ENCODE peak calls at places on chromosome 17, in eight cellular contexts. E is GM12865, C is colonic mucosa, J is GM13977, Y is A549, B is lower leg skin, R is lung, M is ovary. T is an unnamed sample.

GRCh38 chr17:36980281-36980761 is 31.6 kb downstream of the AATF start:
- DNase-seq in Y (peak; percentile 28), M (no peak), R (no peak), C (no peak), J (no peak), B (no peak), E (no peak), T (no peak)

GRCh38 chr17:77541995-77542394 is 401.2 kb downstream of the SEC14L1 start:
- DNase-seq in Y (no peak), E (no peak), J (no peak), M (no peak), C (no peak), R (no peak), B (no peak), T (no peak)

GRCh38 chr17:76793775-76794174 is 55.9 kb downstream of the MFSD11 start:
- DNase-seq in B (no peak), E (peak; percentile 57), C (no peak), R (no peak), J (peak; percentile 39), Y (peak; percentile 80), M (no peak), T (no peak)

GRCh38 chr17:43940630-43941029 is 1.6 kb downstream of the PPY start:
- DNase-seq in M (no peak), J (no peak), E (no peak), Y (peak; percentile 58), R (no peak), B (no peak), C (no peak), T (no peak)

GRCh38 chr17:38577244-38577643 is 28.5 kb downstream of the SRCIN1 start:
- DNase-seq in R (no peak), Y (peak; percentile 45), C (no peak), B (no peak), J (no peak), E (no peak), M (no peak), T (no peak)

GRCh38 chr17:77126519-77126918 is 14.2 kb upstream of the SEC14L1 start:
- DNase-seq in Y (peak; percentile 36), R (no peak), E (no peak), C (peak; percentile 71), M (no peak), B (peak; percentile 87), J (no peak), T (no peak)

GRCh38 chr17:859461-860195 is 77.5 kb downstream of the MRM3 start:
- DNase-seq in B (no peak), J (no peak), R (no peak), E (no peak), M (peak; percentile 50), C (no peak), Y (no peak), T (no peak)

GRCh38 chr17:78879679-78880186 is 23.3 kb downstream of the CEP295NL start:
- DNase-seq in R (peak; percentile 58), M (peak; percentile 86), J (no peak), C (peak; percentile 42), B (peak; percentile 93), Y (no peak), E (no peak), T (no peak)

GRCh38 chr17:65797809-65798208 is 236.4 kb upstream of the AXIN2 start:
- DNase-seq in Y (peak; percentile 26), M (no peak), E (peak; percentile 21), C (no peak), R (no peak), J (no peak), B (no peak), T (no peak)

GRCh38 chr17:41308918-41309359 is at the start of gene KRTAP16-1:
- DNase-seq in C (no peak), Y (no peak), B (peak; percentile 83), J (no peak), E (no peak), R (no peak), M (no peak), T (no peak)

GRCh38 chr17:67221062-67221998 is 23.7 kb downstream of the HELZ start:
- DNase-seq in B (no peak), E (peak; percentile 63), Y (peak; percentile 69), M (no peak), C (no peak), R (no peak), J (peak; percentile 34), T (peak; percentile 26)

GRCh38 chr17:61442878-61443474 is 9.2 kb upstream of the TBX4 start:
- DNase-seq in J (no peak), C (no peak), R (no peak), B (no peak), Y (no peak), E (no peak), M (no peak), T (no peak)

GRCh38 chr17:3978421-3979275 is 14.4 kb upstream of the ATP2A3 start:
- DNase-seq in J (no peak), M (no peak), C (peak; percentile 91), E (no peak), Y (no peak), R (no peak), B (no peak), T (no peak)

GRCh38 chr17:40598928-40599627 is 33.8 kb upstream of the CCR7 start:
- DNase-seq in E (peak; percentile 96), M (no peak), J (peak; percentile 59), R (no peak), Y (no peak), C (no peak), B (no peak), T (peak; percentile 74)

GRCh38 chr17:58325289-58325726 is 3.3 kb downstream of the TSPOAP1 start:
- DNase-seq in Y (no peak), E (peak; percentile 26), C (no peak), J (no peak), B (no peak), M (no peak), R (no peak), T (no peak)

GRCh38 chr17:44350733-44351226 is 5.7 kb downstream of the GRN start:
- DNase-seq in C (peak; percentile 74), J (peak; percentile 86), E (peak; percentile 84), B (peak; percentile 93), M (peak; percentile 46), R (peak; percentile 69), Y (peak; percentile 73), T (peak; percentile 84)

GRCh38 chr17:44539664-44540063 is 17.6 kb upstream of the FZD2 start:
- DNase-seq in M (no peak), R (no peak), Y (no peak), J (no peak), B (no peak), C (no peak), E (no peak), T (no peak)

GRCh38 chr17:44997733-44998520 is 29.8 kb upstream of the C1QL1 start:
- DNase-seq in B (no peak), R (no peak), C (no peak), J (no peak), E (no peak), Y (no peak), M (no peak), T (no peak)

GRCh38 chr17:48910370-48910769 is 2.2 kb downstream of the UBE2Z start:
- DNase-seq in C (no peak), M (no peak), Y (no peak), J (no peak), R (no peak), B (no peak), E (no peak), T (no peak)

GRCh38 chr17:5797447-5797846 is 213.1 kb upstream of the NLRP1 start:
- DNase-seq in J (no peak), Y (no peak), R (no peak), M (no peak), C (no peak), E (no peak), B (no peak), T (no peak)

GRCh38 chr17:71118039-71118438 is 948.7 kb downstream of the KCNJ2 start:
- DNase-seq in E (peak; percentile 2), J (no peak), R (no peak), B (no peak), C (no peak), M (no peak), Y (peak; percentile 26), T (no peak)

GRCh38 chr17:7016886-7017826 is 4.7 kb downstream of the RNASEK start:
- DNase-seq in R (no peak), B (no peak), Y (no peak), C (no peak), M (no peak), J (no peak), E (no peak), T (no peak)

DNA sequence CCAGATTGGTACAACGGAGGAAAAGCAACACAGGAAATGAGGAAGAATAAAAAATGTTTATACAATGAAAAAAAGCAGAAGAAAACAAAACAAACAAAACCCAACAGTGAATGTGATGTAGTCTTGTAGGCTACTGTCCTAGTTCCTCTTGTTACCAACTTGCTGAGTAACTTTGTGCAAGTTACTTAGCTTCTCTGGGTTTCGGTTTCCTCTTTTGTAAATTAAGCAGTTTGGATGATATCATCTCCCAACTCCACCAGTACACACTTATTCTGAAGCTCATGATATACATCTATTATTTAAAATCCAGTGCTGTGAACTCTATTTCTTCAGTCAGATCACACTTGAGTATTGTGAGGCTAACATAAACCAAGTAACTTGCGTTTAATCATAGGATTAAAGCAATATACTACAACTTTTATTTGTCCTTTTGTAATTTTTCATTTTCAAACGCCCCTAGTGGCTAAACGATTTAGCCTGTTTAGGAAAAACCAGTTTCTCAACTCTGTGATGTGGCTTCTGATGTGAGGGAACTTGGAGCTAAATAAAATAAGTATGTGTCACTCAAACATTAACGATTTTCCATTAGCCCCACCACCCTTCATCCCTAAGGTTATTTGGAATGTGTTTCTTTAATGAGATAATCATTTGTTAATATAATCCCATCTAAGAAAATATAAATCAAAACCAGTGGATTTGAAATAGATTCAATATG is 1.4 kb upstream of the UNK start:
- DNase-seq in J (peak; percentile 77), B (no peak), C (no peak), R (no peak), M (no peak), Y (peak; percentile 59), E (peak; percentile 87), T (peak; percentile 60)
- TF ChIP-seq CTCF in J (peak; percentile 57), B (no peak), C (peak; percentile 56), R (peak; percentile 42), M (peak; percentile 92), Y (peak; percentile 79), E (peak; percentile 58), T (peak; percentile 53)

GRCh38 chr17:32497431-32498205 is 10.8 kb downstream of the CDK5R1 start:
- DNase-seq in E (no peak), Y (peak; percentile 41), J (no peak), M (no peak), B (peak; percentile 76), R (no peak), C (no peak), T (no peak)
- TF ChIP-seq CTCF in E (no peak), Y (no peak), J (peak; percentile 18), M (no peak), B (no peak), R (no peak), C (no peak), T (peak; percentile 25)

DNA sequence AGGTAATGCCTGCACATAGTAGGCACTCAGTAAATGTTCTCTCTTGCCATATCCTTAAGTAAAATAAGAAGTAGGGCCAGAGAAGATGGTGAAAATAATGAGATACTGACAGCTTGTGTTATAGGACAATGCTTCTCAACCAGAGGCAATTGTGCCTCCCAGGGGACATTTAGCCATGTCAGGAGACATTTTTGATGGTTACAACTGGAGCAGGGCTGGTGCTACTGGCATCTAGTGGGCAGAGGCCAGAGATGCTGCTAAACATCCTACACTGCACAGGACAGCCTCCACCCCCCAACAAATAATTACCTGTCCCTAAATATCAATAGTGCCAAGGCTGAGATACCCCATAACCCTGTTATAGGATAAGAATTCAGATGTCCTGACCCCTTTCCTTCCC is 1.7 kb downstream of the RAD51D start:
- DNase-seq in M (no peak), E (peak; percentile 72), Y (peak; percentile 65), R (no peak), B (no peak), J (peak; percentile 49), C (no peak), T (peak; percentile 46)
- TF ChIP-seq CTCF in M (no peak), E (peak; percentile 46), Y (peak; percentile 42), R (no peak), B (no peak), J (peak; percentile 50), C (no peak), T (peak; percentile 46)

GRCh38 chr17:54221499-54221898 is 398.8 kb downstream of the KIF2B start:
- DNase-seq in J (no peak), B (no peak), C (no peak), R (no peak), M (no peak), Y (no peak), E (no peak), T (no peak)
- TF ChIP-seq CTCF in J (no peak), B (no peak), C (no peak), R (no peak), M (no peak), Y (no peak), E (no peak), T (no peak)

T was measured in GM10248.